ENCODE peak calls at places on chromosomes 5 and 9, in six cellular contexts. One of them, this sample, is unnamed.

GRCh38 chr5:170483701-170484458 is 19.9 kb upstream of the KCNIP1 start:
- DNase-seq in heart left ventricle: no peak
- DNase-seq in CD8-positive, alpha-beta T cell: no peak
- DNase-seq in stomach: no peak
- DNase-seq in colonic mucosa: no peak
- DNase-seq in neural progenitor cell: no peak
- DNase-seq in this sample: no peak

GRCh38 chr9:123686131-123686848 is 243.6 kb downstream of the DENND1A start:
- DNase-seq in neural progenitor cell: no peak
- DNase-seq in CD8-positive, alpha-beta T cell: no peak
- DNase-seq in stomach: no peak
- DNase-seq in colonic mucosa: peak; percentile 71
- DNase-seq in heart left ventricle: no peak
- DNase-seq in this sample: no peak

GRCh38 chr5:152259702-152260101 is 145.4 kb downstream of the NMUR2 start:
- DNase-seq in CD8-positive, alpha-beta T cell: no peak
- DNase-seq in neural progenitor cell: no peak
- DNase-seq in colonic mucosa: no peak
- DNase-seq in stomach: no peak
- DNase-seq in heart left ventricle: no peak
- DNase-seq in this sample: no peak

GRCh38 chr5:139088024-139088423 is 110.1 kb downstream of the SIL1 start:
- DNase-seq in heart left ventricle: no peak
- DNase-seq in stomach: no peak
- DNase-seq in neural progenitor cell: no peak
- DNase-seq in CD8-positive, alpha-beta T cell: no peak
- DNase-seq in colonic mucosa: no peak
- DNase-seq in this sample: no peak

GRCh38 chr5:37665272-37665671 is 174.6 kb downstream of the GDNF start:
- DNase-seq in colonic mucosa: no peak
- DNase-seq in neural progenitor cell: no peak
- DNase-seq in CD8-positive, alpha-beta T cell: no peak
- DNase-seq in heart left ventricle: no peak
- DNase-seq in stomach: no peak
- DNase-seq in this sample: no peak

GRCh38 chr5:142597546-142598337 is 88.1 kb downstream of the FGF1 start:
- DNase-seq in stomach: peak; percentile 36
- DNase-seq in CD8-positive, alpha-beta T cell: no peak
- DNase-seq in heart left ventricle: no peak
- DNase-seq in colonic mucosa: no peak
- DNase-seq in neural progenitor cell: peak; percentile 35
- DNase-seq in this sample: no peak

GRCh38 chr9:98450486-98450885 is 195.0 kb upstream of the TBC1D2 start:
- DNase-seq in colonic mucosa: no peak
- DNase-seq in stomach: no peak
- DNase-seq in heart left ventricle: no peak
- DNase-seq in CD8-positive, alpha-beta T cell: no peak
- DNase-seq in neural progenitor cell: no peak
- DNase-seq in this sample: no peak

GRCh38 chr9:18666987-18667772 is 193.2 kb downstream of the ADAMTSL1 start:
- DNase-seq in stomach: no peak
- DNase-seq in heart left ventricle: no peak
- DNase-seq in neural progenitor cell: no peak
- DNase-seq in colonic mucosa: no peak
- DNase-seq in CD8-positive, alpha-beta T cell: no peak
- DNase-seq in this sample: no peak

GRCh38 chr9:73684601-73685000 is 532.9 kb downstream of the ANXA1 start:
- DNase-seq in neural progenitor cell: no peak
- DNase-seq in stomach: no peak
- DNase-seq in colonic mucosa: no peak
- DNase-seq in CD8-positive, alpha-beta T cell: no peak
- DNase-seq in heart left ventricle: no peak
- DNase-seq in this sample: no peak

GRCh38 chr9:93001036-93001435 is 53.7 kb downstream of the FGD3 start:
- DNase-seq in heart left ventricle: no peak
- DNase-seq in colonic mucosa: no peak
- DNase-seq in CD8-positive, alpha-beta T cell: no peak
- DNase-seq in stomach: no peak
- DNase-seq in neural progenitor cell: no peak
- DNase-seq in this sample: no peak

GRCh38 chr9:127910613-127911205 is 6.1 kb downstream of the ST6GALNAC4 start:
- DNase-seq in neural progenitor cell: no peak
- DNase-seq in heart left ventricle: no peak
- DNase-seq in CD8-positive, alpha-beta T cell: no peak
- DNase-seq in stomach: no peak
- DNase-seq in colonic mucosa: peak; percentile 69
- DNase-seq in this sample: no peak
- TF ChIP-seq CTCF in neural progenitor cell: peak; percentile 15
- TF ChIP-seq CTCF in heart left ventricle: no peak
- TF ChIP-seq CTCF in CD8-positive, alpha-beta T cell: peak; percentile 17
- TF ChIP-seq CTCF in stomach: no peak
- TF ChIP-seq CTCF in colonic mucosa: no peak
- TF ChIP-seq CTCF in this sample: no peak

GRCh38 chr5:179261301-179262125 is 83.7 kb downstream of the ADAMTS2 start:
- DNase-seq in heart left ventricle: no peak
- DNase-seq in CD8-positive, alpha-beta T cell: no peak
- DNase-seq in stomach: peak; percentile 17
- DNase-seq in neural progenitor cell: peak; percentile 90
- DNase-seq in colonic mucosa: no peak
- DNase-seq in this sample: peak; percentile 39
- TF ChIP-seq CTCF in heart left ventricle: no peak
- TF ChIP-seq CTCF in CD8-positive, alpha-beta T cell: no peak
- TF ChIP-seq CTCF in stomach: no peak
- TF ChIP-seq CTCF in neural progenitor cell: peak; percentile 71
- TF ChIP-seq CTCF in colonic mucosa: no peak
- TF ChIP-seq CTCF in this sample: no peak

GRCh38 chr5:68404246-68404645 is 188.7 kb downstream of the PIK3R1 start:
- DNase-seq in colonic mucosa: no peak
- DNase-seq in CD8-positive, alpha-beta T cell: no peak
- DNase-seq in stomach: no peak
- DNase-seq in neural progenitor cell: no peak
- DNase-seq in heart left ventricle: no peak
- DNase-seq in this sample: no peak
- TF ChIP-seq CTCF in colonic mucosa: no peak
- TF ChIP-seq CTCF in CD8-positive, alpha-beta T cell: no peak
- TF ChIP-seq CTCF in stomach: no peak
- TF ChIP-seq CTCF in neural progenitor cell: no peak
- TF ChIP-seq CTCF in heart left ventricle: no peak
- TF ChIP-seq CTCF in this sample: no peak

GRCh38 chr9:120365386-120365785 is 214.6 kb downstream of the CDK5RAP2 start:
- DNase-seq in stomach: no peak
- DNase-seq in neural progenitor cell: no peak
- DNase-seq in CD8-positive, alpha-beta T cell: no peak
- DNase-seq in colonic mucosa: no peak
- DNase-seq in heart left ventricle: no peak
- DNase-seq in this sample: no peak

GRCh38 chr9:120368799-120369198 is 211.2 kb downstream of the CDK5RAP2 start:
- DNase-seq in colonic mucosa: no peak
- DNase-seq in heart left ventricle: no peak
- DNase-seq in neural progenitor cell: no peak
- DNase-seq in stomach: no peak
- DNase-seq in CD8-positive, alpha-beta T cell: no peak
- DNase-seq in this sample: no peak

GRCh38 chr9:120369608-120370220 is 210.3 kb downstream of the CDK5RAP2 start:
- DNase-seq in stomach: no peak
- DNase-seq in CD8-positive, alpha-beta T cell: no peak
- DNase-seq in colonic mucosa: no peak
- DNase-seq in neural progenitor cell: no peak
- DNase-seq in heart left ventricle: no peak
- DNase-seq in this sample: no peak

GRCh38 chr9:120363697-120364096 is 216.3 kb downstream of the CDK5RAP2 start:
- DNase-seq in neural progenitor cell: no peak
- DNase-seq in heart left ventricle: no peak
- DNase-seq in colonic mucosa: no peak
- DNase-seq in stomach: no peak
- DNase-seq in CD8-positive, alpha-beta T cell: peak; percentile 27
- DNase-seq in this sample: no peak

GRCh38 chr9:120366646-120367019 is 213.3 kb downstream of the CDK5RAP2 start:
- DNase-seq in neural progenitor cell: peak; percentile 52
- DNase-seq in heart left ventricle: no peak
- DNase-seq in stomach: no peak
- DNase-seq in colonic mucosa: no peak
- DNase-seq in CD8-positive, alpha-beta T cell: no peak
- DNase-seq in this sample: no peak
- TF ChIP-seq CTCF in neural progenitor cell: peak; percentile 18
- TF ChIP-seq CTCF in heart left ventricle: no peak
- TF ChIP-seq CTCF in stomach: no peak
- TF ChIP-seq CTCF in colonic mucosa: no peak
- TF ChIP-seq CTCF in CD8-positive, alpha-beta T cell: no peak
- TF ChIP-seq CTCF in this sample: no peak

DNA sequence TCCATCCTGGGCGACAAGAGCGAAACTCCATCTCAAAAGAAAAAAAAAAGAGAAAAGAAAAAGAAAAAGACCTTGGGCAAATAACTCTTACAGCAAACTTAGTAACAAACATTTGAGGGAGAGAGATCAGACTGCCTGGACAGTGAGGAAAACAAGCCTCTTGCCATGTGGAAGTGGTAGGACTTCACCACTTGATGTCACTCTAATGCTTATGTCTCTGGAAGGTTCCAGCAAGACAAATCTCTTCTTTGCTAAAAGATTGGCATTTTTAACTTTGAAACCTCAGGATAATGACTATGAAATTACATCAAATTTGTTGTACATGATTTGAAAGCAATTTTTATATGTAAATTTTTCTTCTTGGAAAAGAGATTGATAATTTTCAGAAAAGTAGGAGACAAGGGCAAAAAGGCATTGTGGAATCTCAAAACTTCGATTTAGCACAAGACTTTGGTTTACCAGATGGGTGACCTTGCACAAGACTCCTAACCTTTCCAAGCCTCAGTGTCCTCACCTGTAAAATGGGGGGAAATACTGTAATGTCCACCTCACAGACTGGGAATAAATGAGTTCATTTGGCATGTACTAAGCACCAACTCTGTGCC is 5.4 kb downstream of the ACTL7B start:
- DNase-seq in colonic mucosa: no peak
- DNase-seq in heart left ventricle: no peak
- DNase-seq in stomach: no peak
- DNase-seq in CD8-positive, alpha-beta T cell: no peak
- DNase-seq in neural progenitor cell: no peak
- DNase-seq in this sample: no peak
- TF ChIP-seq CTCF in colonic mucosa: no peak
- TF ChIP-seq CTCF in heart left ventricle: peak; percentile 25
- TF ChIP-seq CTCF in stomach: no peak
- TF ChIP-seq CTCF in CD8-positive, alpha-beta T cell: no peak
- TF ChIP-seq CTCF in neural progenitor cell: peak; percentile 25
- TF ChIP-seq CTCF in this sample: no peak